ENCODE peak calls at places on chromosomes 11 and 22, in nine cellular contexts. M, O, R, Z, N, Q, T, W and Y are unnamed samples.

GRCh38 chr11:15161746-15162145 is 47.0 kb downstream of the INSC start:
- DNase-seq in M (no peak), T (peak), O (no peak), Z (no peak), N (no peak), R (no peak), W (no peak), Q (no peak), Y (no peak)

GRCh38 chr11:32893947-32894827 is 1.6 kb downstream of the QSER1 start:
- DNase-seq in Z (no peak), R (peak), W (peak), O (no peak), N (peak), T (peak), M (peak), Q (no peak), Y (peak)

GRCh38 chr11:78567209-78567608 is 7.5 kb downstream of the NARS2 start:
- DNase-seq in Z (no peak), O (no peak), T (peak), N (peak), W (no peak), Q (peak), M (no peak), R (no peak), Y (no peak)

GRCh38 chr22:31680764-31681624 is 19.0 kb upstream of the PISD start:
- DNase-seq in W (no peak), M (no peak), R (no peak), O (no peak), Z (peak), Q (peak), N (peak), T (peak), Y (no peak)

GRCh38 chr11:130550984-130551383 is 102.5 kb downstream of the ADAMTS15 start:
- DNase-seq in N (no peak), M (no peak), Q (no peak), O (no peak), T (no peak), W (no peak), R (no peak), Z (no peak), Y (no peak)

GRCh38 chr11:10946072-10946471 is 88.2 kb upstream of the ZBED5 start:
- DNase-seq in M (no peak), T (no peak), W (no peak), Z (no peak), Q (no peak), O (no peak), N (no peak), R (no peak), Y (no peak)

GRCh38 chr22:20436309-20437252 is 1.0 kb downstream of the SCARF2 start:
- DNase-seq in Q (no peak), T (peak), N (peak), O (peak), W (no peak), M (no peak), R (peak), Z (no peak), Y (no peak)

GRCh38 chr11:133945087-133945974 is 11.4 kb downstream of the IGSF9B start:
- DNase-seq in N (peak), W (no peak), M (no peak), Z (peak), Q (no peak), T (peak), R (no peak), O (no peak), Y (peak)

GRCh38 chr22:17366830-17367229 is 2.4 kb upstream of the CECR2 start:
- DNase-seq in R (peak), Q (no peak), O (no peak), W (no peak), M (peak), Z (peak), T (no peak), N (no peak), Y (peak)

GRCh38 chr11:66545701-66546367 is at the start of gene ZDHHC24:
- DNase-seq in W (peak), Z (peak), O (peak), T (peak), R (peak), M (peak), N (peak), Q (peak), Y (peak)

GRCh38 chr11:86919557-86920210 is 35.5 kb downstream of the FZD4 start:
- DNase-seq in O (no peak), M (peak), R (peak), Q (no peak), N (peak), W (no peak), T (peak), Z (no peak), Y (no peak)

GRCh38 chr11:58524232-58525036 is 16.5 kb upstream of the OR5B21 start:
- DNase-seq in Q (peak), R (peak), W (peak), O (peak), M (peak), N (peak), T (peak), Z (peak), Y (peak)

GRCh38 chr11:97856666-97857065 is 1164.1 kb upstream of the CNTN5 start:
- DNase-seq in Q (no peak), Z (no peak), R (no peak), N (no peak), W (no peak), O (no peak), M (no peak), T (no peak), Y (no peak)

GRCh38 chr22:44935724-44936123 is 74.1 kb downstream of the PHF21B start:
- DNase-seq in Z (no peak), Q (no peak), T (no peak), M (no peak), W (no peak), O (no peak), R (no peak), N (no peak), Y (no peak)

GRCh38 chr11:11931461-11932055 is 76.9 kb downstream of the DKK3 start:
- DNase-seq in O (no peak), M (no peak), N (peak), Q (peak), R (peak), W (no peak), T (peak), Z (no peak), Y (peak)

GRCh38 chr11:132242662-132243061 is 872.2 kb downstream of the NTM start:
- DNase-seq in O (no peak), W (no peak), M (no peak), Q (no peak), Z (no peak), T (no peak), R (no peak), N (no peak), Y (no peak)

GRCh38 chr11:5865826-5866225 is 8.3 kb upstream of the OR52E8 start:
- DNase-seq in O (no peak), W (no peak), T (no peak), Z (no peak), Q (no peak), R (no peak), N (no peak), M (no peak), Y (no peak)

GRCh38 chr11:100473390-100473740 is 213.7 kb upstream of the ARHGAP42 start:
- DNase-seq in R (no peak), Z (no peak), T (no peak), W (no peak), N (no peak), Q (no peak), O (no peak), M (no peak), Y (no peak)

GRCh38 chr11:132101861-132102260 is 731.4 kb downstream of the NTM start:
- DNase-seq in N (no peak), Z (no peak), T (peak), R (no peak), Q (no peak), W (no peak), M (no peak), O (no peak), Y (no peak)

GRCh38 chr11:7480132-7480531 is 5.2 kb upstream of the OLFML1 start:
- DNase-seq in W (no peak), Z (no peak), M (no peak), Q (peak), N (peak), T (no peak), R (no peak), O (no peak), Y (no peak)

GRCh38 chr22:45291061-45291930 is 6.5 kb downstream of the UPK3A start:
- DNase-seq in W (no peak), Q (no peak), N (no peak), T (no peak), Z (no peak), M (no peak), O (no peak), R (no peak), Y (no peak)

GRCh38 chr11:126366064-126366822 is 10.8 kb downstream of the ST3GAL4 start:
- DNase-seq in Z (no peak), W (no peak), M (no peak), T (no peak), Q (no peak), O (no peak), N (no peak), R (no peak), Y (no peak)

GRCh38 chr11:134443246-134443645 is 31.2 kb upstream of the B3GAT1 start:
- DNase-seq in T (no peak), W (no peak), M (no peak), O (no peak), N (no peak), R (no peak), Z (no peak), Q (no peak), Y (no peak)

GRCh38 chr11:34501500-34501899 is 12.1 kb downstream of the ELF5 start:
- DNase-seq in Z (no peak), N (peak), R (peak), Q (peak), M (no peak), T (peak), O (no peak), W (no peak), Y (no peak)

GRCh38 chr11:35798423-35798822 is 135.8 kb downstream of the TRIM44 start:
- DNase-seq in O (no peak), R (no peak), T (peak), Q (no peak), Z (no peak), N (no peak), M (no peak), W (no peak), Y (no peak)

GRCh38 chr11:72140661-72141060 is 5.1 kb downstream of the FOLR3 start:
- DNase-seq in N (no peak), W (no peak), T (no peak), Q (no peak), Z (no peak), M (no peak), R (no peak), O (no peak), Y (no peak)

DNA sequence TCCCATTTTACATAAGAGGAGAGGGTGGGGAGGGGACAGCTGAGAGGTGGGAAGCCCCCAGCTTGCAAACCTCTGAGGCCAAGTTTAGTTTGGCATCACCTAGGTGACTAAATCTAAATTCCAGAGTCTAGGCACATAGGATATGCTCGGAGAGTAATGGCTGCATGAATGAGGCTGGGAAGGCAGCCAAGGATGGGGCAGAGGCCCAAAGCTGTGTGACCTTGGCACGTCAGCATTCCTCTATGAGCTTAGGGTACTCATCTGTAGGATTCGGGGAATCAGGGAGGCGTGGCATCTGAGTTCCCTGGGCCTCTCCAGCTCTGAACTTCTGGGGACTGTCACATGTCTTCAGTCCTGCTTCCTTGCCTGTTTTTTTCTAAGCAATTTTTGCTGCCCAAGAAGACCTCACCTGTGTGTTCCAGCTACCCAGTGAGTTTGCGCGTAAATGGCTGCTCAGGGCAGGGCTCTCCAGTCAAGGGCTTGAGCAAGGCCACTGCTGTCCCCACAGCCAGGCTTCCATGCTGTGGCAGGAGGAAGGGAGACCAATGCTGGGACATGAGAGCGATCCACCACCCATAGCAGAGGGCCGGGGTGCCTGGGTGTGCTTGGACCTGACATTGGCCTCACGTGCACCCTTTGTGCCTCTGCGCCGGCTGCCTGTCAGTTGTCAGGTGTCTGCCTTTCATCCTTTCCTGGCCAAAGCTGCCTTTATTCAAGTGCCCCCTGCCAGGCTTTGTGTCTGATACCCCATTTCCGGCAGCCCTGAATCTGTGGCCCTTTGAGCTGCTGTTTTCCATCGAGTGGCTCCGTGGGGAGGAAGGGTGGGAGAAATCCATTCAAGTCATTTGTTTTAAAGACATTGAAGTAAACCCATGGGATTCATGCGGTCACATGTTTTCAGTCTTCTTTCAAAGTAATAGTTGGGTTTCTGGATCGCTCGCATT is 14.0 kb downstream of the DAGLA start:
- DNase-seq in W (peak), Z (peak), T (no peak), M (no peak), N (no peak), R (no peak), O (no peak), Q (no peak), Y (no peak)
- TF ChIP-seq CTCF in W (no peak), Z (no peak), T (no peak), M (no peak), N (no peak), R (no peak), O (no peak), Q (no peak), Y (no peak)

GRCh38 chr11:782264-783174 is 5.2 kb upstream of the GATD1 start:
- DNase-seq in N (no peak), Z (no peak), Q (no peak), T (no peak), W (no peak), O (no peak), M (no peak), R (no peak), Y (no peak)

GRCh38 chr11:787084-787675 is 2.7 kb downstream of the CEND1 start:
- DNase-seq in O (no peak), Q (no peak), R (no peak), T (no peak), M (no peak), W (no peak), N (no peak), Z (no peak), Y (no peak)

GRCh38 chr11:786235-787083 is 3.4 kb downstream of the CEND1 start:
- DNase-seq in N (no peak), T (no peak), M (no peak), Z (no peak), W (no peak), R (no peak), Q (no peak), O (no peak), Y (no peak)

GRCh38 chr11:779955-780532 is 2.8 kb upstream of the GATD1 start:
- DNase-seq in W (peak), Q (no peak), M (no peak), R (no peak), N (no peak), O (no peak), T (no peak), Z (no peak), Y (no peak)

DNA sequence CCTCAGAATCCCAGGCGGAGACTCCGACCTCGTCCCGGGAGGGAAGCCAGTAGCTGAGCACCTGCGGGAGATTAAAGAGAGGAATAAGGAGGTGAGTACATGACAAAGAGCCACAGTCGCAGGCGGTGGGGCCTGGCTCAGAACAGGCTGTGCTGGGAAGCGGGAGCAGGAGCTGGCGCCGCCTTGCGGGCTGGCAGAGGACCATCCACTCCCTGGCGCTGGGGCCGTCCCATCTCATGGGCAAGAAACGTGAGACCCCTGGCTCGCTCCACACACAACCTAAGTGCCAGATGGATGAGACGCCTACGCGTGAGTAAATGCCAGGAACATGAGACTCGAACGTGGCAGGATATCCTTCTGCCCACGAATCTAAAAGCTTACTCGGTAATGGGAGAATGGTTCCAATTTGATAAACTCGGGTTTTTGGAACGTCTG is 6.3 kb downstream of the CEND1 start:
- DNase-seq in T (peak), Q (peak), O (peak), M (peak), W (peak), R (peak), N (peak), Z (peak), Y (no peak)
- TF ChIP-seq CTCF in T (peak), Q (peak), O (peak), M (peak), W (peak), R (peak), N (peak), Z (peak), Y (no peak)

DNA sequence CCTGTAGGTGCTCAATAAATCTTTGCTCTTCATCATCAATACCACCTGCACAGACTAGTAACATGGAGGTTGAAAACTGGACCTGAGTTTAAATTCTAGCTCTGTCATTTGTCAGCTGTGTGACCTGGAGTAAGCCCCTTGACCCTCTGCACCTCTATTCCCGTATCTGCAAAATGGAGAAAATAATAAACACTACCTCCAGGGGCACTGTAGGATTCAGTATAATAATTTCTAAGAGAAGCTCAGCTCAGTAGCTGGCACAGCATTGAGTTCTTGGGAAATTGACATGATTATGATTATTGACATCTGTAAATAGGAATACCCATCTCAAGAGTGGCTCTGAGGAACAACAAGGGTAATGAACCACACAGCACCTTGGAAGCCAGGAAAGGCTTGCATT is 78.4 kb downstream of the MN1 start:
- DNase-seq in Q (no peak), R (no peak), W (no peak), O (no peak), T (no peak), Z (no peak), N (no peak), M (no peak), Y (no peak)
- TF ChIP-seq CTCF in Q (peak), R (no peak), W (no peak), O (no peak), T (peak), Z (no peak), N (no peak), M (no peak), Y (peak)

DNA sequence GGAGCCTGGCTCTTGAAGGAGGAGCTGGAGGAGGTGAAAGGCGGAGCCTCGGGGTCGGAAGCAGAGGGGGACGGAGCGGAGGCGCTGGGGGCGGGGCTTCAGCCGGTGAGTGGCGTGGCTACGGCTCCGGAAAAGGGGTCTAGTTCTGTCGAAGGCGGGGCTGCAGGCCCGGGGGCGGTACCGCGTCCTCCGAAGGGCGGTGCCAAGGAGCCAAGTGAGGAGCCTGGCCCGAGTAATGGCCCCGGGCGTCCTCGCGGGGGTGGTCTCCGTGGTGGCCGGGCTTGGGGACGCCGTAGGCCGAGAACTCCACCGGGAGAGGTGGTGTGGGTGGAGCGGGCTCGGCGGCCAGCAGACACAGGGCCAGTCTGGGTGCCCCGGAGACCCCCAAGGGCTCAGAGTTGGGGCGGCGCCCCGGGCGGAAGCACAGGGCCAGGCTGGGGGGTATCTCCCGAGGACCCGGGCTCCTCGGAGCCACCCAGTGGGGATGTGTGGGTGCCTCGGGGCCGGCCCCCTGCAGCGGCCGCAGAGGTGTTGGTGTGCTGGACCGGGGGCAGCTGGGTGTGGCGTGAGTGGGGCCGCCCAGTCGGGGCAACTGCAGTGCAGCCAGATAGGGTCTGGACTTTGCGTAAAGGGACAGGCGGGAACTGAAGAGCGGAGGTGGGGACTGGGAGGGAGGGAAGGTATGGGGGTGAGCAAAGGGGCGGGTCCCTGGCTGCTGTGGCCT is 697 bp downstream of the FKBP2 start:
- DNase-seq in Z (peak), R (peak), T (peak), N (peak), W (peak), Q (peak), O (peak), M (peak), Y (peak)
- TF ChIP-seq CTCF in Z (no peak), R (no peak), T (no peak), N (no peak), W (no peak), Q (no peak), O (no peak), M (no peak), Y (peak)

DNA sequence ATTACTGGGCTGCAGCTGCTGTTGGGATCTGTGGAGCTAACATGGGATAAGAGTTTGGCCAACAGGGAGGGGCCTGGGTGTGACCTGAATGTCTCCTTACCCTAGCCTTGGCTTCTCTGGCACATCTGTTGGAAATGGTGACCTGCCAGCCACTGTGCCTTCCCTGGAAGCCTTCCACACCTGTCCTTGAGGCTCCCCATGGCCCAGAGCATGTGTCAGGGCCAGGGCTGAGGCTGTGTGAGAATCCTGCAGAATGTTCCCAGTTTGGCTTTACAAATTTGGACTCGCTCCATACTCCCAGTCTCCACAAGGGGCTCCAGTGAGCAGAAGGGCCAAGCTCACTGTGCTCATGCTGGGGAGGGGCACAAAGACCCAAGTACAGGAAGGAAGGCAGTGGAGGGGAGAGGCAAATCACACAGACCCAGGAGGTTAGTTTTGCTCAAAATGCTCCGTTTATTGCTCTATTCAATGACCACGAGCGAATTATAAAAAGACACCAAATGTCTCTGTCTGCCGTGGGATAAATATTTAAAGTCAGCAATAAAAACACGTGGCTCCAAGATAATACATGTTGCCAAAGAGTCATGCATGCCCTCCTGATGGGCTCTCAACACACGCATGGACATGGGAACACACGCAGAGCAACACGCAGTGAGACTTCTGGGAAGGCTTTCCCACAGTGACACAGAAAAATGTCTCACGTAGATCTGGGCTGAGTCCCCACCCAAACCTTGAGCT is 1.7 kb upstream of the IGSF22 start:
- DNase-seq in R (peak), Z (no peak), T (peak), N (peak), W (peak), O (no peak), Q (no peak), M (peak), Y (peak)
- TF ChIP-seq CTCF in R (peak), Z (peak), T (peak), N (peak), W (peak), O (peak), Q (peak), M (peak), Y (peak)